ENCODE peak calls at places on chromosome 9, in eight cellular contexts. One of them, this sample, is unnamed.
A peak's percentile ranks its signal among the peaks of the same experiment; 100 is the strongest.

GRCh38 chr9:109014267-109015025 is 1.1 kb upstream of the CTNNAL1 start:
- DNase-seq in HepG2: no peak
- DNase-seq in HCT116: no peak
- DNase-seq in HL-60: no peak
- DNase-seq in GM23338: peak; percentile 50
- DNase-seq in GM12878: no peak
- DNase-seq in K562: no peak
- DNase-seq in SK-N-SH: no peak
- DNase-seq in this sample: no peak

GRCh38 chr9:35448511-35448910 is 41.4 kb upstream of the RUSC2 start:
- DNase-seq in HCT116: no peak
- DNase-seq in K562: no peak
- DNase-seq in GM23338: no peak
- DNase-seq in HL-60: no peak
- DNase-seq in HepG2: peak; percentile 24
- DNase-seq in SK-N-SH: no peak
- DNase-seq in GM12878: no peak
- DNase-seq in this sample: no peak

GRCh38 chr9:706606-707451 is 134.7 kb upstream of the DMRT1 start:
- DNase-seq in HepG2: peak; percentile 85
- DNase-seq in SK-N-SH: peak; percentile 29
- DNase-seq in K562: peak; percentile 13
- DNase-seq in HL-60: peak; percentile 67
- DNase-seq in HCT116: no peak
- DNase-seq in GM23338: peak; percentile 76
- DNase-seq in GM12878: no peak
- DNase-seq in this sample: no peak

GRCh38 chr9:81517954-81518353 is 171.4 kb downstream of the TLE1 start:
- DNase-seq in HepG2: no peak
- DNase-seq in HCT116: no peak
- DNase-seq in GM23338: no peak
- DNase-seq in GM12878: no peak
- DNase-seq in K562: no peak
- DNase-seq in HL-60: no peak
- DNase-seq in SK-N-SH: no peak
- DNase-seq in this sample: no peak

GRCh38 chr9:70065572-70065971 is 21.9 kb downstream of the MAMDC2 start:
- DNase-seq in HCT116: no peak
- DNase-seq in HepG2: no peak
- DNase-seq in SK-N-SH: no peak
- DNase-seq in HL-60: no peak
- DNase-seq in GM23338: no peak
- DNase-seq in GM12878: no peak
- DNase-seq in K562: no peak
- DNase-seq in this sample: no peak

GRCh38 chr9:132560604-132561304 is 21.7 kb upstream of the BARHL1 start:
- DNase-seq in K562: no peak
- DNase-seq in HCT116: no peak
- DNase-seq in GM12878: no peak
- DNase-seq in GM23338: no peak
- DNase-seq in HL-60: no peak
- DNase-seq in HepG2: no peak
- DNase-seq in SK-N-SH: peak; percentile 47
- DNase-seq in this sample: no peak

GRCh38 chr9:32340401-32340800 is 44.0 kb upstream of the ACO1 start:
- DNase-seq in HL-60: no peak
- DNase-seq in HepG2: no peak
- DNase-seq in SK-N-SH: no peak
- DNase-seq in K562: no peak
- DNase-seq in GM12878: no peak
- DNase-seq in HCT116: no peak
- DNase-seq in GM23338: no peak
- DNase-seq in this sample: no peak

GRCh38 chr9:27548055-27548741 is 18.6 kb upstream of the MOB3B start:
- DNase-seq in HCT116: peak; percentile 19
- DNase-seq in GM23338: peak; percentile 66
- DNase-seq in HepG2: no peak
- DNase-seq in GM12878: no peak
- DNase-seq in SK-N-SH: peak; percentile 38
- DNase-seq in K562: no peak
- DNase-seq in HL-60: no peak
- DNase-seq in this sample: no peak

GRCh38 chr9:21801683-21802417 is 586 bp upstream of the MTAP start:
- DNase-seq in HL-60: no peak
- DNase-seq in GM23338: peak; percentile 91
- DNase-seq in SK-N-SH: peak; percentile 74
- DNase-seq in GM12878: no peak
- DNase-seq in HCT116: peak; percentile 82
- DNase-seq in K562: no peak
- DNase-seq in HepG2: peak; percentile 62
- DNase-seq in this sample: no peak

GRCh38 chr9:13113751-13114150 is 165.7 kb downstream of the MPDZ start:
- DNase-seq in GM23338: no peak
- DNase-seq in HepG2: no peak
- DNase-seq in K562: no peak
- DNase-seq in HL-60: no peak
- DNase-seq in HCT116: no peak
- DNase-seq in GM12878: no peak
- DNase-seq in SK-N-SH: no peak
- DNase-seq in this sample: no peak

GRCh38 chr9:137429546-137429890 is 6.3 kb downstream of the NOXA1 start:
- DNase-seq in HepG2: no peak
- DNase-seq in GM23338: no peak
- DNase-seq in HL-60: no peak
- DNase-seq in HCT116: no peak
- DNase-seq in SK-N-SH: no peak
- DNase-seq in K562: no peak
- DNase-seq in GM12878: no peak
- DNase-seq in this sample: no peak

GRCh38 chr9:133355881-133356357 is 368 bp downstream of the SURF1 start:
- DNase-seq in HL-60: no peak
- DNase-seq in SK-N-SH: no peak
- DNase-seq in GM12878: no peak
- DNase-seq in HepG2: no peak
- DNase-seq in GM23338: peak; percentile 51
- DNase-seq in HCT116: no peak
- DNase-seq in K562: no peak
- DNase-seq in this sample: no peak

GRCh38 chr9:2018162-2018643 is 3.1 kb downstream of the SMARCA2 start:
- DNase-seq in K562: no peak
- DNase-seq in SK-N-SH: no peak
- DNase-seq in HCT116: no peak
- DNase-seq in GM12878: no peak
- DNase-seq in GM23338: no peak
- DNase-seq in HepG2: no peak
- DNase-seq in HL-60: no peak
- DNase-seq in this sample: no peak

GRCh38 chr9:2015581-2016410 is 649 bp downstream of the SMARCA2 start:
- DNase-seq in K562: peak; percentile 23
- DNase-seq in HL-60: peak; percentile 38
- DNase-seq in GM12878: no peak
- DNase-seq in GM23338: peak; percentile 77
- DNase-seq in HepG2: peak; percentile 13
- DNase-seq in HCT116: no peak
- DNase-seq in SK-N-SH: peak; percentile 71
- DNase-seq in this sample: no peak

GRCh38 chr9:2017459-2018161 is 2.5 kb downstream of the SMARCA2 start:
- DNase-seq in K562: peak; percentile 26
- DNase-seq in GM12878: no peak
- DNase-seq in GM23338: peak; percentile 74
- DNase-seq in HepG2: peak; percentile 20
- DNase-seq in SK-N-SH: peak; percentile 70
- DNase-seq in HCT116: no peak
- DNase-seq in HL-60: peak; percentile 85
- DNase-seq in this sample: no peak

GRCh38 chr9:2017209-2017458 is 2.0 kb downstream of the SMARCA2 start:
- DNase-seq in HCT116: no peak
- DNase-seq in GM12878: no peak
- DNase-seq in SK-N-SH: no peak
- DNase-seq in HL-60: no peak
- DNase-seq in GM23338: no peak
- DNase-seq in K562: peak; percentile 38
- DNase-seq in HepG2: no peak
- DNase-seq in this sample: no peak

DNA sequence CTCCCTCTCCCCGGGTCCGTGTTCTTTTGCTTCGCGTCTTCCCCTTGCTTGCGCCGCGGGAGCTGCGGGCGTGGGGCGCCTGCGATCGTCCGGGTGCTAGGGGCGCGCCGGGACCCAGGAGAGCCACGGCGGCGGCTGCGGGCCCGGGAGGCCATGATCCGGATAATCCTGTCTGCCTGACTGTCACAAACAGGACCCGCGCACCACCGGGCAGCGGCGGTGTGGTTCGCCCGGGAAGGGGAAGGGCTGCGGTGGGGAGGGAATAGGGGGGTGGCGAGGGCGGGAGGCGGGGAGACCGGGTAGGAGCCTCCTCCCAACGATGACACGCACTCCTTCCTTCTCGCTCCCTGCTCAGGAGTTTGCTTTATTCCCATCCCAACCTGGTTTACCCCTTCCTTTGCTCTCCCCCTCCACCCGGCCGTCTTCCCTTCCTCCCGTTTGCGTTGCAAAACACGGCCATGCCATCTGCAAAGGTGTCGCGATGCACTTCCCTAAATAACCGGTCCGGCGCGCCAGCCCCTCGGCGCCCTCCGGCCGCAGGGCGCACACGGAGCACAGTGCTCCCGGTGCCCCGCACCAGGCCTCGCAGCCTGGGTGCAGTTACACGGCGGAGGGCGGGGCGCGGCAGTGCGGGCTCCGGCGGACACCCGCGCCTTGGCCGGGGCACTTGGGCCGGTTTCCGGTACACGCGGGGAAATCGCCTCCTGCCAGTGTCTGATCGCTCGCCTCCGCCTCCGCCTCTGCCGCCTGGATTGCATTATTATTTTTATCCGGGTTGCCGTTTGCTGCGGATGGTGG is 1.5 kb downstream of the SMARCA2 start:
- DNase-seq in SK-N-SH: peak; percentile 85
- DNase-seq in GM12878: no peak
- DNase-seq in GM23338: peak; percentile 70
- DNase-seq in HL-60: peak; percentile 86
- DNase-seq in HCT116: no peak
- DNase-seq in HepG2: peak; percentile 45
- DNase-seq in K562: peak; percentile 62
- DNase-seq in this sample: no peak
- TF ChIP-seq CTCF in SK-N-SH: no peak
- TF ChIP-seq CTCF in GM12878: peak; percentile 8
- TF ChIP-seq CTCF in GM23338: no peak
- TF ChIP-seq CTCF in HL-60: no peak
- TF ChIP-seq CTCF in HCT116: no peak
- TF ChIP-seq CTCF in HepG2: no peak
- TF ChIP-seq CTCF in K562: no peak
- TF ChIP-seq CTCF in this sample: no peak

GRCh38 chr9:124878518-124878917 is 16.6 kb downstream of the ARPC5L start:
- DNase-seq in HL-60: no peak
- DNase-seq in SK-N-SH: no peak
- DNase-seq in K562: no peak
- DNase-seq in GM12878: no peak
- DNase-seq in HepG2: no peak
- DNase-seq in GM23338: no peak
- DNase-seq in HCT116: no peak
- DNase-seq in this sample: no peak

GRCh38 chr9:124881138-124881743 is 19.3 kb downstream of the ARPC5L start:
- DNase-seq in SK-N-SH: no peak
- DNase-seq in K562: no peak
- DNase-seq in GM23338: no peak
- DNase-seq in GM12878: no peak
- DNase-seq in HepG2: no peak
- DNase-seq in HL-60: no peak
- DNase-seq in HCT116: no peak
- DNase-seq in this sample: no peak

GRCh38 chr9:124877383-124877782 is 15.5 kb downstream of the ARPC5L start:
- DNase-seq in HL-60: no peak
- DNase-seq in K562: no peak
- DNase-seq in GM12878: no peak
- DNase-seq in HCT116: no peak
- DNase-seq in GM23338: no peak
- DNase-seq in SK-N-SH: no peak
- DNase-seq in HepG2: no peak
- DNase-seq in this sample: no peak

GRCh38 chr9:124880501-124880900 is 18.6 kb downstream of the ARPC5L start:
- DNase-seq in SK-N-SH: no peak
- DNase-seq in HCT116: no peak
- DNase-seq in HepG2: no peak
- DNase-seq in GM23338: peak; percentile 85
- DNase-seq in GM12878: no peak
- DNase-seq in K562: no peak
- DNase-seq in HL-60: no peak
- DNase-seq in this sample: no peak

GRCh38 chr9:124879226-124879625 is 17.3 kb downstream of the ARPC5L start:
- DNase-seq in SK-N-SH: no peak
- DNase-seq in GM23338: no peak
- DNase-seq in HepG2: no peak
- DNase-seq in HCT116: no peak
- DNase-seq in GM12878: no peak
- DNase-seq in K562: no peak
- DNase-seq in HL-60: no peak
- DNase-seq in this sample: no peak
- TF ChIP-seq POLR2AphosphoS5 in SK-N-SH: no peak
- TF ChIP-seq POLR2AphosphoS5 in GM23338: no peak
- TF ChIP-seq POLR2AphosphoS5 in HepG2: no peak
- TF ChIP-seq POLR2AphosphoS5 in HCT116: no peak
- TF ChIP-seq POLR2AphosphoS5 in GM12878: no peak
- TF ChIP-seq POLR2AphosphoS5 in K562: no peak
- TF ChIP-seq POLR2AphosphoS5 in HL-60: no peak
- TF ChIP-seq POLR2AphosphoS5 in this sample: no peak

DNA sequence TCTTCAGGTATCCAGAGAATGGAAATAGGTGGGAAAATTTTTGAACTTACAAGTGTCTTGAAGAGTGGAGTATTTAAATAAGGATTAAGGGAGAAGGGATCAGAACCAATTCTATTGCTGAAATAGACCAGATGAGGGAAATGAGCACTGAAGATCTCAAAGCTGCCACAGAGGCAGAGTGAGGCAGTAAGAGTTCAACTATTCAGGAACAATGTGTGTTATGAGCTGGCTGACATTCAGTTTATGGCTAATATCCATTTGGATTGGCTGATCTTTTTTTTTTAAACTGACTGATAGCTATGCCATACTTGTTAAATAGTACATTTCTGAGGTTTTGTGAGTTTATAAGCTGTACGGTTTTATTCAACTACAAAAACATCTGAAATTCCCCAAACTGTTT is 95.3 kb upstream of the GNA14 start:
- DNase-seq in HepG2: no peak
- DNase-seq in HCT116: no peak
- DNase-seq in SK-N-SH: no peak
- DNase-seq in HL-60: no peak
- DNase-seq in GM23338: no peak
- DNase-seq in K562: no peak
- DNase-seq in GM12878: no peak
- DNase-seq in this sample: no peak
- TF ChIP-seq REST in HepG2: no peak
- TF ChIP-seq REST in HCT116: no peak
- TF ChIP-seq REST in SK-N-SH: no peak
- TF ChIP-seq REST in HL-60: no peak
- TF ChIP-seq REST in GM23338: no peak
- TF ChIP-seq REST in K562: no peak
- TF ChIP-seq REST in GM12878: no peak
- TF ChIP-seq REST in this sample: no peak

GRCh38 chr9:119483153-119483552 is 113.9 kb upstream of the BRINP1 start:
- DNase-seq in HCT116: no peak
- DNase-seq in GM12878: no peak
- DNase-seq in HepG2: no peak
- DNase-seq in SK-N-SH: no peak
- DNase-seq in GM23338: no peak
- DNase-seq in HL-60: no peak
- DNase-seq in K562: no peak
- DNase-seq in this sample: no peak

GRCh38 chr9:119487118-119487827 is 118.0 kb upstream of the BRINP1 start:
- DNase-seq in HCT116: no peak
- DNase-seq in GM23338: peak; percentile 55
- DNase-seq in SK-N-SH: no peak
- DNase-seq in HepG2: no peak
- DNase-seq in GM12878: no peak
- DNase-seq in HL-60: no peak
- DNase-seq in K562: no peak
- DNase-seq in this sample: no peak
- TF ChIP-seq CTCF in HCT116: no peak
- TF ChIP-seq CTCF in GM23338: peak; percentile 50
- TF ChIP-seq CTCF in SK-N-SH: no peak
- TF ChIP-seq CTCF in HepG2: no peak
- TF ChIP-seq CTCF in GM12878: no peak
- TF ChIP-seq CTCF in HL-60: no peak
- TF ChIP-seq CTCF in K562: no peak
- TF ChIP-seq CTCF in this sample: no peak

This sample was measured in Panc1.